ENCODE peak calls at places on chromosome 6, in eight cellular contexts. K is GM10248, R is testis, E is AG10803, M is nephron progenitor cell, T is IMR-90, L is heart right ventricle, F is fibroblast of lung. D is an unnamed sample.

GRCh38 chr6:90940812-90941481 is 354.1 kb upstream of the MAP3K7 start:
- DNase-seq in K (peak), R (no peak), E (peak), M (no peak), T (peak), L (no peak), F (peak), D (peak)

GRCh38 chr6:46090115-46091079 is 39.4 kb upstream of the ENPP4 start:
- DNase-seq in K (peak), R (peak), E (peak), M (peak), T (peak), L (peak), F (peak), D (peak)

GRCh38 chr6:134739299-134740090 is 210.4 kb downstream of the ALDH8A1 start:
- DNase-seq in K (no peak), R (no peak), E (no peak), M (no peak), T (peak), L (no peak), F (peak), D (peak)

GRCh38 chr6:17935188-17936149 is 52.0 kb downstream of the KIF13A start:
- DNase-seq in K (no peak), R (no peak), E (no peak), M (no peak), T (no peak), L (no peak), F (no peak), D (no peak)

GRCh38 chr6:42968126-42968701 is 7.7 kb downstream of the GNMT start:
- DNase-seq in K (no peak), R (no peak), E (no peak), M (no peak), T (no peak), L (no peak), F (no peak), D (no peak)

GRCh38 chr6:87336367-87336766 is 7.3 kb upstream of the GJB7 start:
- DNase-seq in K (no peak), R (no peak), E (no peak), M (no peak), T (no peak), L (no peak), F (no peak), D (no peak)

GRCh38 chr6:30741789-30742315 is 635 bp downstream of the FLOT1 start:
- DNase-seq in K (no peak), R (no peak), E (no peak), M (no peak), T (no peak), L (peak), F (no peak), D (no peak)

GRCh38 chr6:16276991-16277981 is 38.9 kb downstream of the GMPR start:
- DNase-seq in K (peak), R (peak), E (peak), M (peak), T (peak), L (peak), F (peak), D (peak)

GRCh38 chr6:129592516-129593232 is 117.3 kb downstream of the ARHGAP18 start:
- DNase-seq in K (no peak), R (no peak), E (no peak), M (no peak), T (no peak), L (no peak), F (no peak), D (no peak)

GRCh38 chr6:145814035-145814500 is 527 bp downstream of the FBXO30 start:
- DNase-seq in K (no peak), R (peak), E (peak), M (no peak), T (no peak), L (peak), F (peak), D (no peak)

GRCh38 chr6:163338671-163339405 is 75.7 kb upstream of the QKI start:
- DNase-seq in K (no peak), R (no peak), E (peak), M (no peak), T (peak), L (peak), F (peak), D (peak)

GRCh38 chr6:156976144-156977088 is 199.2 kb downstream of the ARID1B start:
- DNase-seq in K (no peak), R (no peak), E (peak), M (no peak), T (no peak), L (no peak), F (peak), D (no peak)

GRCh38 chr6:53837875-53838806 is 43.3 kb downstream of the LRRC1 start:
- DNase-seq in K (no peak), R (peak), E (no peak), M (no peak), T (peak), L (no peak), F (no peak), D (peak)

GRCh38 chr6:149026530-149026942 is 279.7 kb downstream of the UST start:
- DNase-seq in K (no peak), R (peak), E (peak), M (peak), T (peak), L (no peak), F (peak), D (peak)

GRCh38 chr6:90374201-90374600 is 77.6 kb upstream of the BACH2 start:
- DNase-seq in K (no peak), R (no peak), E (peak), M (no peak), T (no peak), L (no peak), F (no peak), D (no peak)

GRCh38 chr6:167493961-167494697 is 169.2 kb downstream of the TTLL2 start:
- DNase-seq in K (no peak), R (peak), E (no peak), M (peak), T (no peak), L (peak), F (no peak), D (peak)

GRCh38 chr6:155194399-155194798 is 69.4 kb upstream of the CLDN20 start:
- DNase-seq in K (no peak), R (no peak), E (no peak), M (no peak), T (no peak), L (no peak), F (no peak), D (no peak)

GRCh38 chr6:155197947-155198346 is 65.9 kb upstream of the CLDN20 start:
- DNase-seq in K (no peak), R (no peak), E (no peak), M (no peak), T (no peak), L (no peak), F (no peak), D (no peak)

GRCh38 chr6:155196891-155197290 is 66.9 kb upstream of the CLDN20 start:
- DNase-seq in K (no peak), R (no peak), E (no peak), M (no peak), T (no peak), L (no peak), F (no peak), D (no peak)

GRCh38 chr6:155200012-155200411 is 63.8 kb upstream of the CLDN20 start:
- DNase-seq in K (peak), R (no peak), E (no peak), M (no peak), T (peak), L (no peak), F (peak), D (no peak)

DNA sequence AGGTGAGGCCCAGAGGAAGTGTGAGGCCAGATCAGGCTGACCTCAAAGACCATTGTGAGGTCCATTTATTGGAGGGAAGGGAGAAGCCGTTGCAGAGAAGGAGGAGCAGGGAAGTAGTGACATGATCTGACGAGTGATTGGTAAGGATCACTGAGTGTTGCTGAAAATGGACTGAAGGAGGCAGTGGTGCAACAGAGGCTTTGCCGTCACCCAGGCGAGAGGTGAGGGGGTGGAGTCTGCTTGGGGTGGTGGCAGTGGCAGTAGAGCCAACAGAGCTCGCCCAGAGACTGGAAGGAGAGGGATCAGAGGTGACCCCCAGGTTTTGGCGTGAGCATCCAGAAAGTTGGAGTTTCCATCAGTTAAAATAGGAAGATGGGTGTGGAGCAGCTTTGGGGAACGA is 67.9 kb upstream of the CLDN20 start:
- DNase-seq in K (no peak), R (no peak), E (no peak), M (no peak), T (no peak), L (no peak), F (no peak), D (no peak)
- TF ChIP-seq CTCF in K (no peak), R (no peak), E (no peak), M (no peak), T (no peak), L (no peak), F (no peak), D (no peak)

GRCh38 chr6:13527669-13528051 is 40.3 kb upstream of the GFOD1 start:
- DNase-seq in K (no peak), R (no peak), E (no peak), M (no peak), T (no peak), L (no peak), F (no peak), D (no peak)

GRCh38 chr6:13528777-13529343 is 41.5 kb upstream of the GFOD1 start:
- DNase-seq in K (no peak), R (no peak), E (no peak), M (no peak), T (no peak), L (peak), F (no peak), D (no peak)

GRCh38 chr6:13528232-13528631 is 40.8 kb upstream of the GFOD1 start:
- DNase-seq in K (no peak), R (no peak), E (no peak), M (no peak), T (no peak), L (no peak), F (no peak), D (peak)

GRCh38 chr6:13526339-13526717 is 38.9 kb upstream of the GFOD1 start:
- DNase-seq in K (no peak), R (no peak), E (no peak), M (no peak), T (no peak), L (no peak), F (no peak), D (no peak)

DNA sequence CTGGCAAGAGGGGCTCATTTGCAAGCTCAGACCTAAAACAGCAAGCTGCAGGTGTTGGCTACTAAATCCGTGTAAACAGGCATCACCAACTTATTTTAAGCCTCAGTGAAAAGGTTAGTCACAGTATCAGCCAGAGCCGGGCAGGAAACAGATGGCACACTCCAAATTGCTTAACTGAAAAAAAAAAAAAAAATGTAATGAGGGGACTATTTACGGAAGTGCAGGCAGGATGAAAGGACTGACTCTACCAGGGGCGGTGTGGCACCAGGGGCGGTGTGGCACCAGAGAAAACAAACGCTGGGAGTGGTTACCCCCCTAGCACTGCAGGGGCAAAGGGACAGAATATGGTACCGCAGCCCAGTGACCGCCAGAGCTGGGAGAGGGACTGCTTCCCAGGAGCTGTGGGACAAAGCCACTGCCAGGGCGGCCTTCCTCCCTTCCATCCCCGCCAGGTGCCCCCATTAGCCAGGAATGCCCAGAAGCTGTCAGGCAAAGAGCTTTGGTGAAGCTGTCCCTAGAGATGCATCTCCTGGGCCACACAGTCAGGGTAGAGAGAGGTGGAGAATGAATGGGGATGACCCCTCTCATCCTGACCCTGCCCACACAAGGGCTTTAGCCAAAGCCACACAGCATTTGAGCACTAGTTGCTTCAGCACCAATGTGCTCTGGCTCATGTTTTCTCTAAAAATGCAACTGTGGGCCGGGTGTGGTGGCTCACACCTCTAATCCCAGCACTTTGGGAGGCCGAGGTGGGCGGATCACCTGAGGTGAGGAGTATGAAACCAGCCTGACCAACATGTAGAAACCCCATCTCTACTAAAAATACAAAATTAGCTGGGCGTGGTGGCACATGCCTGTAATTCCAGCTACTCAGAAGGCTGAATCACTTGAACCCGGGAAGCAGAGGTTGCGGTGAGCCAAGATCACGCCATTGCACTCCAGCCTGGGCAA is 39.6 kb upstream of the GFOD1 start:
- DNase-seq in K (peak), R (no peak), E (peak), M (no peak), T (no peak), L (peak), F (peak), D (peak)
- TF ChIP-seq CTCF in K (no peak), R (no peak), E (no peak), M (no peak), T (no peak), L (no peak), F (no peak), D (no peak)

DNA sequence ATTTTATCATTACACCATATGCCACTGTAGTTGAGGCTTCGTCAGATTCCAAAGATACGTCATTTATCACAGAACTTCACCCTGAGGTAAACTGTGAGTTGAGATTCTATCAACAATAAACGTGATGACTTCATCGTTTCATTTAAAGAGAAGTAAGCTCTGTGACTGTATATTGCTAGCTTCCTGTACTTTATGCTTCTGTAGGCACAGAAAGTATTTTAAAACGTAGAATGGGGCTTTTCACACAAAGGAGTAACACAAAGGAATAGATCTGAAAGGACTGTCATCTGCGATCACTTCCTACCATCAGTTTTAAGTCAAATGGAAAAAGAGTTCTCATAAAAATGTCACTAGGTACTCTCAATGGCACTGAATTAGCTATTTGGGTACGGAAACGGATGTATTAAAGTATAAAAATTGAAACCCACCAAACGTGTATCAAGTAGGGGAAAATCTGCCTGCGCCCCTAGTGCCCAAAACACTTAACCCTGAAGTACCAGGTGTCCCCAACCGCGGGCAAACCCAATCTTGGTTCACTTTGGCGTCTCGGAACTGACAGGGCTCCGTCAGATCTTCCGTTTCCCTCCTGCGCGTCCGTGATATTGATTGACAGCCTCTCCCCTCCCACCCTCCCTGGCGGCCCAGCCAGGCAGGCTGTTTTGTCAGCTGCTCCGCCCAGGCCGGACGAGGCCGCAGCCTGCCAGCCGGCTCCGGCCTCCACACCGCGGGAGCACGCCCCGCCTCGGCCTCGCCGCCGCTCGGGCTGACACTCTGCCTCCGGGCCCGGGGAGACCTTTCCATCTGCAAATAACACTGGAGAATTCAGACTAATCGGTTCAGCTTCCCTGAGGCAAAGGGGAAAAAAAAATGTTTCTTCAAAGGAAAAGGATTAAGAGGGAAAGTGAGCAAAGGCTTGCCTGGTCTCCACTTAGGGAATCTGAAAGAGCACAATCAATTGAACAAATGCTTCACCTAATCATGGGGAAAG is 234.7 kb upstream of the MCHR2 start:
- DNase-seq in K (peak), R (peak), E (peak), M (peak), T (peak), L (peak), F (peak), D (peak)
- TF ChIP-seq CTCF in K (no peak), R (no peak), E (peak), M (no peak), T (peak), L (no peak), F (peak), D (peak)

GRCh38 chr6:166420351-166420750 is 37.6 kb upstream of the MPC1 start:
- DNase-seq in K (no peak), R (no peak), E (peak), M (no peak), T (peak), L (no peak), F (peak), D (peak)
- TF ChIP-seq CTCF in K (no peak), R (no peak), E (peak), M (no peak), T (no peak), L (peak), F (peak), D (peak)

GRCh38 chr6:38503940-38504682 is 135.6 kb downstream of the BTBD9 start:
- DNase-seq in K (no peak), R (no peak), E (no peak), M (no peak), T (no peak), L (no peak), F (no peak), D (no peak)
- TF ChIP-seq CTCF in K (no peak), R (no peak), E (no peak), M (no peak), T (no peak), L (no peak), F (no peak), D (no peak)

GRCh38 chr6:33312361-33313104 is 1.3 kb downstream of the TAPBP start:
- DNase-seq in K (peak), R (peak), E (peak), M (peak), T (peak), L (peak), F (peak), D (peak)
- TF ChIP-seq CTCF in K (peak), R (no peak), E (no peak), M (no peak), T (peak), L (no peak), F (no peak), D (no peak)